ENCODE peak calls at places on chromosome 19, in eight cellular contexts. E is heart right ventricle; S is aorta; F is naive thymus-derived CD4-positive, alpha-beta T cell; W is colonic mucosa; Y is Peyer's patch; J is sigmoid colon; C is CD8-positive, alpha-beta memory T cell. D is an unnamed sample. For H3K4me1 and H3K9me3, the result is how much of the 10 kb centered on the place peaks cover.

GRCh38 chr19:3065675-3066357 is 3.5 kb upstream of the TLE5 start:
- DNase-seq in E (no peak), S (no peak), F (no peak), W (peak), Y (peak), J (no peak), C (no peak), D (no peak)

GRCh38 chr19:40585241-40585640 is 8.6 kb downstream of the SHKBP1 start:
- DNase-seq in E (no peak), S (no peak), F (no peak), W (no peak), Y (no peak), J (no peak), C (no peak), D (no peak)

GRCh38 chr19:38478273-38478971 is 44.9 kb downstream of the RYR1 start:
- DNase-seq in E (no peak), S (no peak), F (no peak), W (no peak), Y (no peak), J (no peak), C (no peak), D (no peak)

GRCh38 chr19:45809643-45810159 is 5.4 kb downstream of the RSPH6A start:
- DNase-seq in E (no peak), S (no peak), F (no peak), W (no peak), Y (no peak), J (no peak), C (no peak), D (peak)

GRCh38 chr19:35518313-35518712 is 4.9 kb upstream of the DMKN start:
- DNase-seq in E (no peak), S (no peak), F (no peak), W (no peak), Y (no peak), J (no peak), C (no peak), D (no peak)

GRCh38 chr19:4523306-4524110 is 5.2 kb upstream of the PLIN4 start:
- DNase-seq in E (no peak), S (no peak), F (no peak), W (peak), Y (peak), J (no peak), C (no peak), D (peak)

GRCh38 chr19:2678043-2678671 is 24.3 kb downstream of the GNG7 start:
- DNase-seq in E (no peak), S (no peak), F (no peak), W (no peak), Y (peak), J (no peak), C (no peak), D (no peak)

GRCh38 chr19:19081642-19082151 is 17.9 kb downstream of the SLC25A42 start:
- DNase-seq in E (peak), S (no peak), F (no peak), W (no peak), Y (no peak), J (no peak), C (no peak), D (no peak)

GRCh38 chr19:29785955-29786589 is 25.7 kb upstream of the CCNE1 start:
- DNase-seq in E (no peak), S (no peak), F (no peak), W (no peak), Y (no peak), J (no peak), C (no peak), D (peak)

GRCh38 chr19:4027146-4027545 is 19.6 kb downstream of the PIAS4 start:
- DNase-seq in E (no peak), S (no peak), F (no peak), W (no peak), Y (no peak), J (no peak), C (no peak), D (no peak)

GRCh38 chr19:55305983-55306562 is 19.1 kb downstream of the TMEM150B start:
- DNase-seq in E (no peak), S (no peak), F (no peak), W (no peak), Y (no peak), J (no peak), C (no peak), D (no peak)

GRCh38 chr19:22422220-22422619 is at the start of gene ZNF98:
- DNase-seq in E (peak), S (peak), F (no peak), W (no peak), Y (no peak), J (peak), C (no peak), D (no peak)

GRCh38 chr19:49556412-49557398 is 23.7 kb downstream of the NOSIP start:
- DNase-seq in E (no peak), S (no peak), F (peak), W (no peak), Y (no peak), J (no peak), C (peak), D (peak)

GRCh38 chr19:3784607-3785463 is 1.3 kb downstream of the MATK start:
- DNase-seq in E (no peak), S (no peak), F (no peak), W (no peak), Y (no peak), J (no peak), C (no peak), D (no peak)

GRCh38 chr19:3068071-3068470 is 5.8 kb upstream of the TLE5 start:
- DNase-seq in E (no peak), S (no peak), F (no peak), W (no peak), Y (no peak), J (no peak), C (no peak), D (no peak)

GRCh38 chr19:38452430-38453366 is 19.2 kb downstream of the RYR1 start:
- DNase-seq in E (no peak), S (no peak), F (no peak), W (peak), Y (no peak), J (no peak), C (no peak), D (peak)

GRCh38 chr19:406121-406711 is 2.7 kb downstream of the C2CD4C start:
- DNase-seq in E (no peak), S (peak), F (no peak), W (no peak), Y (no peak), J (no peak), C (no peak), D (no peak)

GRCh38 chr19:56111601-56112312 is 9.3 kb downstream of the ZNF787 start:
- DNase-seq in E (peak), S (peak), F (peak), W (peak), Y (peak), J (peak), C (peak), D (peak)

GRCh38 chr19:40717880-40718773 is 1.2 kb downstream of the ITPKC start:
- DNase-seq in E (no peak), S (peak), F (no peak), W (peak), Y (peak), J (no peak), C (no peak), D (peak)

GRCh38 chr19:46878613-46879375 is 18.0 kb downstream of the ARHGAP35 start:
- DNase-seq in E (no peak), S (no peak), F (no peak), W (no peak), Y (no peak), J (no peak), C (no peak), D (no peak)

GRCh38 chr19:46875234-46875633 is 14.4 kb downstream of the ARHGAP35 start:
- DNase-seq in E (no peak), S (no peak), F (no peak), W (no peak), Y (no peak), J (no peak), C (no peak), D (no peak)

GRCh38 chr19:46880440-46880839 is 19.6 kb downstream of the ARHGAP35 start:
- DNase-seq in E (no peak), S (no peak), F (no peak), W (no peak), Y (no peak), J (no peak), C (no peak), D (no peak)

GRCh38 chr19:46872967-46873366 is 12.2 kb downstream of the ARHGAP35 start:
- DNase-seq in E (no peak), S (no peak), F (no peak), W (no peak), Y (no peak), J (no peak), C (no peak), D (no peak)

DNA sequence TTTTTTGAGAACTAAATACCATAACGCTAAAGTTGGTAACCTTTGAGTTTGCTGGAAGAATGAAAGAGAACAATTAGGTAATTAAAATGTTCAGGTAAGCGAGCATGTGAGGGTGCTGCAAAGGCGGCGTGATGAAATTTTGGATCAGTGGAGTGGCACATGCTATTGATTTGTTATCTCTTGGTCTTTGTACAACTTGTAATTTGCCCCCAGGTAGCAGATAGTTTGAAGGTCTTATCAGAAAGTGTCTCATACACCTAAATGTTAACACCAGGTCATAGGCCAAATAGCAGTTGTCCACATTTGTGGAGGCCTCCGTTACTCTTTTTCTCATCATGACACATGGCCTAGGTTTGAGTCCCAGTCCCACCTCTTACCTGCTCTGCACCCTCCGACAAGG is 14.9 kb downstream of the ARHGAP35 start:
- DNase-seq in E (no peak), S (no peak), F (no peak), W (no peak), Y (no peak), J (no peak), C (no peak), D (no peak)
- H3K4me1 ChIP-seq in E (under half), S (under half), F (under half), W (under half), Y (under half), J (under half), C (under half), D (under half)

GRCh38 chr19:37009871-37010270 is 68.4 kb upstream of the ZNF420 start:
- DNase-seq in E (no peak), S (no peak), F (no peak), W (no peak), Y (no peak), J (no peak), C (no peak), D (no peak)
- H3K9me3 ChIP-seq in E (under half), S (under half), F (under half), W (under half), Y (under half), J (under half), C (under half), D (under half)

DNA sequence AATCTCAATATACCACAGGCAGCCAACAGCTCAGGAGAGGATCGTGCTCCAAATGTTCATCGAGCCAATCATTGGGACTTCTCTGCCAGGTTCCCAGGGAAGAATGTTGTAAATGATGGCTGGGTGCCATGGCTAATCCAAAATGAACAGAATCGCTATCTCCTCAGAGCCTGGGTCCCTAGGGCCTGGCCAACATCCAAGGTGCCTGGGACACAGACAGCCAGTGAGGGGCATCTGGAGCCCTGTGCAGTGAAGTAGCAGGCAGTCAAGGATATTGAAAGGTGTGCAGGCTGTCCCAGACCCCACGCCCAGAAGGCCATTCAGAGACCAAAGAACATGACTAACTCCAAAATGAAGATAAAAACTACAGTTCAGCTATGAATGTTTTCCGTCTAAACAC is 37.7 kb downstream of the BRD4 start:
- DNase-seq in E (peak), S (no peak), F (no peak), W (no peak), Y (no peak), J (no peak), C (no peak), D (no peak)
- H3K4me1 ChIP-seq in E (half or more), S (under half), F (half or more), W (under half), Y (half or more), J (under half), C (half or more), D (under half)

GRCh38 chr19:12543855-12544254 is 7.4 kb downstream of the ZNF564 start:
- DNase-seq in E (no peak), S (no peak), F (no peak), W (no peak), Y (no peak), J (no peak), C (no peak), D (no peak)
- H3K9me3 ChIP-seq in E (under half), S (under half), F (under half), W (under half), Y (under half), J (under half), C (under half), D (under half)

GRCh38 chr19:10238172-10238783 is 7.1 kb upstream of the S1PR2 start:
- DNase-seq in E (peak), S (peak), F (no peak), W (peak), Y (no peak), J (peak), C (no peak), D (peak)
- H3K4me1 ChIP-seq in E (under half), S (under half), F (under half), W (under half), Y (under half), J (under half), C (under half), D (under half)

D was measured in small intestine.